ENCODE peak calls at places on chromosomes 13 and 19, in six cellular contexts. R is left colon; Z is activated CD8-positive, alpha-beta T cell treated with anti-CD3 and anti-CD28 coated beads for 36 hours; Y is GM19239; Q is GM10248; W is CD8-positive, alpha-beta memory T cell. U is an unnamed sample.

GRCh38 chr13:83879431-83880171 is 2.7 kb downstream of the SLITRK1 start:
- DNase-seq in R (no peak), Z (no peak), Y (no peak), Q (no peak), W (no peak), U (no peak)

GRCh38 chr19:14512420-14512961 is 5.7 kb downstream of the DNAJB1 start:
- DNase-seq in R (no peak), Z (no peak), Y (no peak), Q (no peak), W (peak; percentile 11), U (no peak)

GRCh38 chr13:45439781-45440462 is 21.7 kb upstream of the SLC25A30 start:
- DNase-seq in R (no peak), Z (no peak), Y (no peak), Q (no peak), W (no peak), U (no peak)

GRCh38 chr13:103157434-103158145 is 91.4 kb upstream of the SLC10A2 start:
- DNase-seq in R (no peak), Z (no peak), Y (no peak), Q (no peak), W (no peak), U (no peak)

GRCh38 chr13:103883152-103883551 is 816.9 kb upstream of the SLC10A2 start:
- DNase-seq in R (peak; percentile 45), Z (no peak), Y (no peak), Q (no peak), W (no peak), U (no peak)

GRCh38 chr19:4557971-4558941 is 1.2 kb downstream of the SEMA6B start:
- DNase-seq in R (peak; percentile 36), Z (peak; percentile 49), Y (peak; percentile 69), Q (peak; percentile 72), W (no peak), U (no peak)

GRCh38 chr19:7909471-7910067 is 5.1 kb upstream of the TGFBR3L start:
- DNase-seq in R (no peak), Z (no peak), Y (no peak), Q (no peak), W (no peak), U (no peak)

GRCh38 chr13:84430015-84430414 is 547.7 kb upstream of the SLITRK1 start:
- DNase-seq in R (no peak), Z (no peak), Y (no peak), Q (no peak), W (no peak), U (no peak)

GRCh38 chr13:52048516-52048915 is 24.0 kb downstream of the UTP14C start:
- DNase-seq in R (no peak), Z (no peak), Y (no peak), Q (no peak), W (no peak), U (no peak)

GRCh38 chr13:113550453-113550852 is 34.1 kb upstream of the TFDP1 start:
- DNase-seq in R (no peak), Z (no peak), Y (no peak), Q (no peak), W (no peak), U (no peak)

GRCh38 chr19:49338691-49339363 is 3.6 kb downstream of the CD37 start:
- DNase-seq in R (peak; percentile 95), Z (peak; percentile 46), Y (no peak), Q (peak; percentile 27), W (no peak), U (no peak)

GRCh38 chr13:37869756-37870488 is at the start of gene TRPC4:
- DNase-seq in R (peak; percentile 16), Z (no peak), Y (no peak), Q (peak; percentile 10), W (no peak), U (no peak)

GRCh38 chr13:113151745-113152707 is 6.4 kb upstream of the PROZ start:
- DNase-seq in R (no peak), Z (peak; percentile 49), Y (no peak), Q (no peak), W (peak; percentile 11), U (no peak)

GRCh38 chr13:112466132-112467025 is 90.2 kb downstream of the SPACA7 start:
- DNase-seq in R (no peak), Z (no peak), Y (no peak), Q (no peak), W (no peak), U (no peak)

GRCh38 chr13:31943591-31943990 is 88.0 kb upstream of the FRY start:
- DNase-seq in R (no peak), Z (no peak), Y (no peak), Q (no peak), W (no peak), U (no peak)

GRCh38 chr19:50414850-50415660 is 3.7 kb upstream of the SPIB start:
- DNase-seq in R (peak; percentile 87), Z (peak; percentile 83), Y (peak; percentile 88), Q (peak; percentile 90), W (peak; percentile 51), U (peak; percentile 69)

GRCh38 chr13:106573279-106573831 is 5.4 kb upstream of the ARGLU1 start:
- DNase-seq in R (no peak), Z (no peak), Y (no peak), Q (no peak), W (no peak), U (no peak)

GRCh38 chr19:55070755-55071502 is 4.7 kb upstream of the EPS8L1 start:
- DNase-seq in R (peak; percentile 74), Z (no peak), Y (no peak), Q (no peak), W (no peak), U (no peak)

GRCh38 chr19:16605552-16605951 is 22.5 kb downstream of the MED26 start:
- DNase-seq in R (no peak), Z (no peak), Y (no peak), Q (no peak), W (no peak), U (no peak)

GRCh38 chr13:79405501-79405830 is 589 bp downstream of the RBM26 start:
- DNase-seq in R (no peak), Z (no peak), Y (no peak), Q (no peak), W (no peak), U (no peak)

GRCh38 chr19:57321164-57321563 is 892 bp downstream of the ZNF543 start:
- DNase-seq in R (no peak), Z (no peak), Y (no peak), Q (no peak), W (no peak), U (no peak)

GRCh38 chr13:46778879-46779278 is 18.1 kb downstream of the ESD start:
- DNase-seq in R (no peak), Z (no peak), Y (no peak), Q (no peak), W (no peak), U (no peak)

GRCh38 chr19:3683866-3684816 is 16.1 kb downstream of the PIP5K1C start:
- DNase-seq in R (no peak), Z (peak; percentile 46), Y (no peak), Q (peak; percentile 88), W (no peak), U (no peak)

GRCh38 chr19:13983213-13983889 is 22.8 kb downstream of the RFX1 start:
- DNase-seq in R (no peak), Z (peak; percentile 29), Y (no peak), Q (no peak), W (no peak), U (peak; percentile 29)

GRCh38 chr19:2494447-2495129 is 18.7 kb downstream of the GADD45B start:
- DNase-seq in R (peak; percentile 82), Z (peak; percentile 57), Y (peak; percentile 83), Q (peak; percentile 82), W (peak; percentile 51), U (no peak)

GRCh38 chr19:2969104-2969504 is 8.3 kb upstream of the TLE6 start:
- DNase-seq in R (no peak), Z (no peak), Y (no peak), Q (no peak), W (no peak), U (no peak)

GRCh38 chr19:49786432-49786831 is 19.6 kb downstream of the AP2A1 start:
- DNase-seq in R (no peak), Z (no peak), Y (no peak), Q (no peak), W (no peak), U (no peak)

GRCh38 chr13:78323848-78324247 is 279.5 kb downstream of the POU4F1 start:
- DNase-seq in R (no peak), Z (no peak), Y (no peak), Q (no peak), W (no peak), U (no peak)

GRCh38 chr19:54905908-54906511 is at the start of gene NCR1:
- DNase-seq in R (no peak), Z (peak; percentile 42), Y (no peak), Q (no peak), W (peak; percentile 18), U (no peak)

GRCh38 chr13:75101997-75102720 is 379.8 kb downstream of the TBC1D4 start:
- DNase-seq in R (no peak), Z (no peak), Y (no peak), Q (no peak), W (no peak), U (no peak)